ENCODE peak calls at places on chromosome 1, in six cellular contexts. P is heart right ventricle, O is upper lobe of right lung, F is transverse colon, I is tibial nerve, V is tibial artery. Q is an unnamed sample.
A peak's percentile ranks its signal among the peaks of the same experiment; 100 is the strongest.

GRCh38 chr1:227234998-227235405 is 83.3 kb downstream of the CDC42BPA start:
- DNase-seq in P (no peak), O (no peak), F (no peak), I (peak; percentile 26), V (no peak), Q (no peak)

GRCh38 chr1:200483491-200484143 is 73.8 kb upstream of the ZNF281 start:
- DNase-seq in P (no peak), O (no peak), F (no peak), I (peak; percentile 12), V (no peak), Q (peak; percentile 92)

GRCh38 chr1:223364685-223365382 is 858 bp upstream of the SUSD4 start:
- DNase-seq in P (peak; percentile 21), O (no peak), F (no peak), I (no peak), V (no peak), Q (no peak)

GRCh38 chr1:203202431-203203245 is 16.1 kb upstream of the CHI3L1 start:
- DNase-seq in P (peak; percentile 43), O (peak; percentile 64), F (peak; percentile 37), I (peak; percentile 61), V (peak; percentile 74), Q (no peak)

GRCh38 chr1:18414321-18414720 is 66.4 kb upstream of the KLHDC7A start:
- DNase-seq in P (no peak), O (no peak), F (peak; percentile 18), I (no peak), V (no peak), Q (no peak)

GRCh38 chr1:224635356-224635755 is 19.2 kb downstream of the CNIH3 start:
- DNase-seq in P (no peak), O (no peak), F (no peak), I (no peak), V (no peak), Q (no peak)

GRCh38 chr1:41673806-41674205 is 189.3 kb upstream of the EDN2 start:
- DNase-seq in P (no peak), O (peak; percentile 39), F (no peak), I (no peak), V (no peak), Q (no peak)

GRCh38 chr1:206713070-206713469 is 28.4 kb downstream of the MAPKAPK2 start:
- DNase-seq in P (no peak), O (peak; percentile 15), F (no peak), I (no peak), V (no peak), Q (no peak)

GRCh38 chr1:17594026-17594425 is 54.5 kb downstream of the ARHGEF10L start:
- DNase-seq in P (no peak), O (no peak), F (no peak), I (no peak), V (no peak), Q (no peak)

GRCh38 chr1:114758251-114758832 is 558 bp upstream of the CSDE1 start:
- DNase-seq in P (no peak), O (no peak), F (no peak), I (no peak), V (no peak), Q (no peak)

GRCh38 chr1:98903261-98903660 is 101.4 kb downstream of the PLPPR5 start:
- DNase-seq in P (no peak), O (no peak), F (no peak), I (no peak), V (no peak), Q (no peak)

GRCh38 chr1:226100436-226101347 is 38.2 kb downstream of the H3-3A start:
- DNase-seq in P (peak; percentile 47), O (peak; percentile 75), F (peak; percentile 55), I (no peak), V (no peak), Q (no peak)

GRCh38 chr1:200379431-200379755 is 30.4 kb downstream of the ZNF281 start:
- DNase-seq in P (no peak), O (no peak), F (no peak), I (no peak), V (no peak), Q (no peak)

GRCh38 chr1:36408479-36408878 is 10.8 kb upstream of the LSM10 start:
- DNase-seq in P (no peak), O (no peak), F (no peak), I (no peak), V (no peak), Q (no peak)

GRCh38 chr1:19535214-19535613 is 49.9 kb upstream of the CAPZB start:
- DNase-seq in P (no peak), O (no peak), F (no peak), I (no peak), V (no peak), Q (no peak)

GRCh38 chr1:187577625-187578024 is 748.9 kb downstream of the PLA2G4A start:
- DNase-seq in P (no peak), O (no peak), F (no peak), I (no peak), V (no peak), Q (no peak)

GRCh38 chr1:149849246-149849946 is 50.0 kb upstream of the BOLA1 start:
- DNase-seq in P (no peak), O (no peak), F (no peak), I (peak; percentile 2), V (no peak), Q (no peak)

GRCh38 chr1:208219098-208219658 is 25.0 kb downstream of the PLXNA2 start:
- DNase-seq in P (no peak), O (no peak), F (no peak), I (no peak), V (no peak), Q (no peak)

GRCh38 chr1:208217774-208218173 is 26.4 kb downstream of the PLXNA2 start:
- DNase-seq in P (no peak), O (no peak), F (no peak), I (no peak), V (no peak), Q (no peak)

GRCh38 chr1:208218237-208219097 is 25.7 kb downstream of the PLXNA2 start:
- DNase-seq in P (no peak), O (no peak), F (no peak), I (no peak), V (no peak), Q (no peak)

GRCh38 chr1:208221291-208221622 is 22.9 kb downstream of the PLXNA2 start:
- DNase-seq in P (no peak), O (no peak), F (no peak), I (no peak), V (no peak), Q (no peak)

GRCh38 chr1:208219659-208220282 is 24.4 kb downstream of the PLXNA2 start:
- DNase-seq in P (peak; percentile 69), O (peak; percentile 79), F (no peak), I (no peak), V (peak; percentile 66), Q (peak; percentile 85)
- H3K27ac ChIP-seq in P (peak overlapping the region; percentile 88), O (peak overlapping the region; percentile 71), F (peak overlapping the region; percentile 42), I (peak overlapping the region; percentile 19), V (peak overlapping the region; percentile 79), Q (peak overlapping the region; percentile 96)

DNA sequence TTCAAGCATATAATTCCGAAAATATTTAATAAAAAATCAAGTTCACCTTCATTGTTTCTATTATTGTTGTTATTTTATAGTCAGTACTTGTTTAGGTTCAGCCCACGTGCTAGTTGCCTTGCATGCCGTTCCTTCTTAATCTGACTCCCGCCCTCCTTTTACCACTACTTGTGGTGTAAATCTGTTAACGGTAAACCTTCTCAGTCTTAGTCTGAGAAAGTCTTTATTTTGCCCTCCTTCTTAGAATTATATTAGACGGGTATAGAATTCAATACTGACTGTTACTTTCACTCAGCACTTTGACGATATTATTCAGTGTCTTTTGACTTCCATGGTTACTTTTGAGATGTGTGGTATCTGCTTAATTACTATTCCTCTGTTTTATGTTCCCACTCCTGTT is 104.8 kb downstream of the RGL1 start:
- DNase-seq in P (no peak), O (no peak), F (no peak), I (no peak), V (no peak), Q (no peak)
- H3K4me1 ChIP-seq in P (peaks cover 56% of the 10 kb centered on the region), O (peaks cover 12% of the 10 kb centered on the region), F (peaks cover 9% of the 10 kb centered on the region), I (peaks cover 14% of the 10 kb centered on the region), V (no peaks in the 10 kb centered on the region), Q (no peaks in the 10 kb centered on the region)

GRCh38 chr1:31470794-31471315 is 57.8 kb downstream of the SERINC2 start:
- DNase-seq in P (no peak), O (no peak), F (no peak), I (no peak), V (no peak), Q (no peak)

DNA sequence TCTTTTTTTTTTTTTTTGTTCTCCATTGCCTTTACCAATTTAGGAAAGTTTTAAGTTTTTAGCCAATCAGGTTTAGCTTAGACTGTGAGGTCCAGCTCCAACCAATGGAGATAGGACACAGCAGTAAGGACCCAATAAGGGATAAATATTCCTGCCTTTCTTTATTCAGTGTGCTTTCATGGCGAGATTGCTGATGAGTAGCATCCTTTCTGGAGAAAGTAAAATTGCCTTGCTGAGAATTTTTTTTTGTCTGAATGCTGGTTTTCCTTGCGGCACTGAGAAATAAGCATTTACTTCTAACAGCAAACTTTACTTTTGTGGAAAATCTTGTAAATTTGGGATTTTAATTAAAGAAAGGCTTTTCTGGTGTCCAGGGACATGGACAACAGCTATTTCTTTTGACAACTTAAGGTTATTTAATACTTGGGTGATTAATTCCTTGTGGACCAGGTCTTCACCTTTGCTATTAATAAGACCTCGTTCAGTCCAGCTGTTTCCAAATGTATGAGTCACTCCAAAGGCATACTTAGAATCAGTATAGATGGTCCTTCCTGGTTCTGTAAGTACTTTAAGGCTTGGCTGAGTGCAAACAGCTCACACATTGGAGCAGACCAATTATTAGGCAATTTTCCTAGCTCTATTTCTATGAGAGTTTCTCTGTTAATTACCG is 54.1 kb downstream of the SERINC2 start:
- DNase-seq in P (no peak), O (no peak), F (no peak), I (no peak), V (no peak), Q (no peak)
- H3K27ac ChIP-seq in P (no peak overlapping the region), O (no peak overlapping the region), F (no peak overlapping the region), I (no peak overlapping the region), V (no peak overlapping the region), Q (no peak overlapping the region)

GRCh38 chr1:218374972-218375371 is 29.8 kb downstream of the TGFB2 start:
- DNase-seq in P (no peak), O (no peak), F (no peak), I (no peak), V (no peak), Q (no peak)
- H3K4me1 ChIP-seq in P (peaks cover 40% of the 10 kb centered on the region), O (peaks cover 36% of the 10 kb centered on the region), F (peaks cover 15% of the 10 kb centered on the region), I (peaks cover 50% of the 10 kb centered on the region), V (peaks cover 18% of the 10 kb centered on the region), Q (peaks cover 40% of the 10 kb centered on the region)

GRCh38 chr1:183879966-183880365 is 75.0 kb downstream of the RGL1 start:
- DNase-seq in P (no peak), O (no peak), F (no peak), I (no peak), V (no peak), Q (no peak)

GRCh38 chr1:183883629-183884028 is 78.7 kb downstream of the RGL1 start:
- DNase-seq in P (no peak), O (no peak), F (peak; percentile 14), I (peak; percentile 48), V (peak; percentile 43), Q (no peak)

GRCh38 chr1:183884512-183884911 is 79.6 kb downstream of the RGL1 start:
- DNase-seq in P (no peak), O (no peak), F (no peak), I (no peak), V (no peak), Q (no peak)

GRCh38 chr1:183881387-183882084 is 76.6 kb downstream of the RGL1 start:
- DNase-seq in P (peak; percentile 46), O (peak; percentile 75), F (no peak), I (no peak), V (no peak), Q (peak; percentile 75)

GRCh38 chr1:183882328-183883167 is 77.6 kb downstream of the RGL1 start:
- DNase-seq in P (no peak), O (no peak), F (no peak), I (no peak), V (no peak), Q (no peak)
- H3K27ac ChIP-seq in P (peak overlapping the region; percentile 62), O (peak overlapping the region; percentile 70), F (peak overlapping the region; percentile 28), I (no peak overlapping the region), V (no peak overlapping the region), Q (peak overlapping the region; percentile 31)

Q was measured in RWPE2.